ENCODE peak calls at places on chromosomes 2 and 18, in eight cellular contexts. Y is astrocyte; V is CD4-positive, alpha-beta T cell; Q is CD8-positive, alpha-beta T cell; N is SJSA1; M is A549; Z is small intestine; U is adrenal gland. X is an unnamed sample.
A peak's percentile ranks its signal among the peaks of the same experiment; 100 is the strongest.

GRCh38 chr2:173086518-173087213 is 11.0 kb downstream of the MAP3K20 start:
- DNase-seq in M (no peak), N (no peak), V (no peak), Z (no peak), Q (no peak), U (no peak), Y (no peak), X (peak; percentile 8)

GRCh38 chr2:120565929-120566328 is 169.7 kb upstream of the GLI2 start:
- DNase-seq in V (no peak), Z (no peak), Q (no peak), N (no peak), U (no peak), Y (no peak), M (no peak), X (no peak)

GRCh38 chr2:62570861-62571698 is 65.1 kb upstream of the TMEM17 start:
- DNase-seq in Y (peak; percentile 10), Z (peak; percentile 42), V (no peak), M (peak; percentile 58), U (peak; percentile 66), N (no peak), Q (no peak), X (peak; percentile 6)

GRCh38 chr2:27071990-27072830 is 756 bp upstream of the OST4 start:
- DNase-seq in Y (peak; percentile 70), N (peak; percentile 58), Q (peak; percentile 47), U (peak; percentile 56), Z (no peak), M (no peak), V (no peak), X (no peak)

GRCh38 chr2:60215295-60215990 is 338.0 kb downstream of the BCL11A start:
- DNase-seq in U (no peak), N (no peak), M (no peak), Y (no peak), V (no peak), Z (peak; percentile 38), Q (no peak), X (peak; percentile 60)

GRCh38 chr2:208006325-208006724 is 19.0 kb downstream of the PLEKHM3 start:
- DNase-seq in V (no peak), Q (no peak), M (no peak), N (no peak), Z (no peak), U (no peak), Y (peak; percentile 6), X (no peak)

GRCh38 chr2:100978582-100979051 is 23.5 kb upstream of the RPL31 start:
- DNase-seq in M (no peak), V (no peak), Y (peak; percentile 59), Z (no peak), N (no peak), Q (no peak), U (no peak), X (no peak)

GRCh38 chr2:27737676-27738348 is 33.7 kb upstream of the MRPL33 start:
- DNase-seq in M (no peak), Z (peak; percentile 93), Q (no peak), U (peak; percentile 75), Y (peak; percentile 73), V (no peak), N (no peak), X (no peak)

GRCh38 chr2:12883911-12884310 is 167.2 kb downstream of the TRIB2 start:
- DNase-seq in U (no peak), M (no peak), Y (peak; percentile 20), Q (no peak), V (no peak), Z (no peak), N (no peak), X (no peak)

GRCh38 chr2:54428401-54428800 is 27.7 kb upstream of the SPTBN1 start:
- DNase-seq in V (no peak), U (no peak), M (no peak), N (no peak), Z (no peak), Q (no peak), Y (peak; percentile 25), X (peak; percentile 31)

GRCh38 chr2:54429811-54430600 is 26.1 kb upstream of the SPTBN1 start:
- DNase-seq in M (no peak), Y (no peak), Z (no peak), N (no peak), V (no peak), Q (no peak), U (no peak), X (no peak)

GRCh38 chr2:54430649-54431048 is 25.5 kb upstream of the SPTBN1 start:
- DNase-seq in N (no peak), U (no peak), Q (no peak), Y (no peak), M (no peak), V (no peak), Z (no peak), X (no peak)

GRCh38 chr2:54432181-54433020 is 23.7 kb upstream of the SPTBN1 start:
- DNase-seq in Q (no peak), U (no peak), Z (no peak), N (no peak), M (no peak), Y (no peak), V (no peak), X (no peak)

DNA sequence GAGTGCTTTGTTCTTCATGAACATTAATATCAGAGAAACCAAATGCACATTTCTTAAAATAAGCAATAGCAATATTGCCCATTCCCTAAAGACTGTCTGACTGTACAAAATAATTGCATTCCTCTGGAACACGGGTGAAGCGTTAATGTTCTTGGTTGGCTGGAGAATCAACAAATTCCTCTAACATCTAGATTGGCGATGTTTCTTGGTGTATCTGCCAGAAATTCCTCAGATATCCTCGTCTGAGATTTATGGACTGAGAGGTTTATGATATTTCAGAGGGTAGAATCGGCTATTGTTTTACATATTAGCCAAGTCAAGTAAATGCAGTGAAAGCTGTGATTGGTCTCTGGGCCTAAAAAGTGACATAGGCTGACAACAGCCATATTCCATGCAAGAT is 27.1 kb upstream of the SPTBN1 start:
- DNase-seq in M (no peak), N (no peak), V (no peak), U (no peak), Q (no peak), Y (peak; percentile 53), Z (no peak), X (no peak)
- H3K27ac ChIP-seq in M (no peak overlapping the region), N (no peak overlapping the region), V (no peak overlapping the region), U (no peak overlapping the region), Q (no peak overlapping the region), Y (no peak overlapping the region), Z (peak overlapping the region; percentile 19), X (peak overlapping the region; percentile 32)

DNA sequence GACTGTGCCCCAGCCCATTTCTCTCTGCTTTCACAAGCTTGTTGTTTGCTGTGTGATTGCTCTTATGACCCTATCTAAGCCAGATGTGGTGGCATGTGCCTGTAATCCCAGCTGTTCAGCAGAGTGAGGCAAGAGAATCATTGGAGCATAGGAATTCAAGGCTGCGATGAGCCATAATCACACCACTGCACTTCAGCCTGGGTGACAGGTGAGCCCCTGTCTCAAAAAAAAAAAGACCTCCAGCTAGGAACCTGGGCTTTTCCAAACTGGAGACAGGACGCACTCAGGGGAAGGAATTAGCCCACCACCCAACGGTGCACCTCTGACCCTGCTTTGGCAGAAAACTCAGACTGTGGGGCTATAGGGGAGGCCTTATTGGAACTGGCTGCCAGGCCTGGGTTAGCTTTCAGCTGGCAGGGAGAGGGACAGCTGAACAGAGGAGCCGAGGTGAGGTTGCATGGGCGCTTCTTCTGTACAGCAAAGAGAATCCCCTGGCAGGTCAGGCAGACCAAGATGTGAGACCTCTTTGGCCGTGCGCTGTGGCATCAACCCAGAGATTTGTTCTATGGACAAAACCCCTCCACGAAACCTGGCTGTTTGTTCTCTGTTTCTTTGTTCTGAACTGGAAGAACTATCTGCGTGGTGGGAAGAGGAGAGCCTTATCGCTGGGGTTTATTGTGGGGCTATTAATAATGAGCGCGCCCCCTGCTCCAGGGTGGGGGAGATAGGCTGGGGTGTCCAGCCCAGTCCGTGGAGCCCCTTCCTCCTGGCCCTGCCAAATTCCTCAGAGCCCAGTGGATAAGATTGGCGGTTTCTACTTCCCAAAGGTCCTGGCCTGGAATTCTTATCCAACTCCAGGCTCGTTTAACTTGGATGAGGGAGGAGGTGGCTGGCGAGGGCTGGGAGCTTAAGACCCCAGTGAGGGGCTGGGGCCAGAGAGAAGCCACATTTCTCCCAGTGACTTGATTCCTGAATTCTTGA is 38.8 kb upstream of the SMAD7 start:
- DNase-seq in M (no peak), Z (no peak), Y (no peak), V (no peak), U (no peak), N (no peak), Q (no peak), X (no peak)
- H3K27ac ChIP-seq in M (peak overlapping the region; percentile 91), Z (no peak overlapping the region), Y (no peak overlapping the region), V (no peak overlapping the region), U (no peak overlapping the region), N (peak overlapping the region; percentile 85), Q (no peak overlapping the region), X (no peak overlapping the region)

GRCh38 chr2:70121627-70122372 is 34.5 kb downstream of the PCBP1 start:
- DNase-seq in Q (no peak), N (no peak), Z (no peak), M (no peak), V (no peak), U (no peak), Y (no peak), X (no peak)
- H3K27ac ChIP-seq in Q (no peak overlapping the region), N (no peak overlapping the region), Z (peak overlapping the region; percentile 60), M (no peak overlapping the region), V (no peak overlapping the region), U (peak overlapping the region; percentile 34), Y (no peak overlapping the region), X (no peak overlapping the region)

GRCh38 chr2:174603280-174603679 is 5.7 kb upstream of the WIPF1 start:
- DNase-seq in N (no peak), Y (peak; percentile 70), Z (peak; percentile 50), U (peak; percentile 70), V (no peak), Q (peak; percentile 65), M (no peak), X (peak; percentile 55)
- H3K27ac ChIP-seq in N (no peak overlapping the region), Y (no peak overlapping the region), Z (no peak overlapping the region), U (peak overlapping the region; percentile 7), V (no peak overlapping the region), Q (no peak overlapping the region), M (no peak overlapping the region), X (no peak overlapping the region)

GRCh38 chr2:37664190-37664751 is 7.2 kb downstream of the CDC42EP3 start:
- DNase-seq in M (no peak), N (no peak), Z (no peak), V (no peak), Y (no peak), Q (no peak), U (no peak), X (no peak)

GRCh38 chr2:37666772-37667171 is 4.7 kb downstream of the CDC42EP3 start:
- DNase-seq in M (no peak), Q (no peak), U (no peak), N (no peak), Y (no peak), Z (no peak), V (no peak), X (no peak)

GRCh38 chr2:37665038-37665437 is 6.4 kb downstream of the CDC42EP3 start:
- DNase-seq in Z (no peak), V (no peak), M (no peak), Y (no peak), U (no peak), N (no peak), Q (no peak), X (no peak)

GRCh38 chr2:37665622-37666362 is 5.7 kb downstream of the CDC42EP3 start:
- DNase-seq in V (no peak), U (no peak), Y (no peak), N (no peak), Q (no peak), Z (no peak), M (no peak), X (no peak)

GRCh38 chr2:37663390-37663789 is 8.1 kb downstream of the CDC42EP3 start:
- DNase-seq in V (no peak), N (no peak), Y (no peak), U (no peak), M (no peak), Z (no peak), Q (no peak), X (no peak)
- H3K27ac ChIP-seq in V (no peak overlapping the region), N (no peak overlapping the region), Y (no peak overlapping the region), U (no peak overlapping the region), M (no peak overlapping the region), Z (no peak overlapping the region), Q (no peak overlapping the region), X (peak overlapping the region; percentile 20)

X was measured in prostate gland.